ENCODE peak calls at places on chromosomes 6 and 20, in five cellular contexts. P is cardiac fibroblast, F is A549, B is occipital lobe, Z is stomach. O is an unnamed sample.

GRCh38 chr20:62067547-62068260 is 2.0 kb upstream of the TAF4 start:
- DNase-seq in P (no peak), Z (no peak), F (no peak), B (no peak), O (no peak)

GRCh38 chr6:133894795-133895401 is 6.0 kb downstream of the TCF21 start:
- DNase-seq in F (no peak), P (peak; percentile 85), B (no peak), Z (no peak), O (no peak)

GRCh38 chr6:33719326-33719987 is 8.0 kb upstream of the UQCC2 start:
- DNase-seq in P (no peak), F (no peak), B (no peak), Z (no peak), O (no peak)

GRCh38 chr20:40607927-40608326 is 81.1 kb downstream of the MAFB start:
- DNase-seq in B (no peak), Z (no peak), P (no peak), F (no peak), O (no peak)

GRCh38 chr20:5445611-5446010 is 128.9 kb upstream of the PROKR2 start:
- DNase-seq in Z (no peak), B (no peak), P (no peak), F (no peak), O (no peak)

GRCh38 chr6:1641391-1641790 is 31.7 kb downstream of the FOXC1 start:
- DNase-seq in F (no peak), Z (peak; percentile 87), B (no peak), P (no peak), O (peak; percentile 77)

GRCh38 chr20:34530342-34530741 is 14.1 kb downstream of the DYNLRB1 start:
- DNase-seq in Z (no peak), F (no peak), B (no peak), P (no peak), O (no peak)

GRCh38 chr6:89433637-89434499 is 916 bp downstream of the ANKRD6 start:
- DNase-seq in B (no peak), Z (peak; percentile 29), P (no peak), F (no peak), O (peak; percentile 57)

GRCh38 chr6:25462235-25462897 is 183.2 kb downstream of the CARMIL1 start:
- DNase-seq in P (no peak), F (no peak), B (no peak), Z (no peak), O (no peak)

GRCh38 chr20:10790013-10790412 is 116.2 kb upstream of the JAG1 start:
- DNase-seq in F (no peak), P (no peak), B (no peak), Z (no peak), O (peak; percentile 18)

GRCh38 chr6:41167173-41167963 is 4.5 kb upstream of the TREM2 start:
- DNase-seq in B (no peak), F (no peak), Z (no peak), P (peak; percentile 22), O (peak; percentile 13)

GRCh38 chr6:32614366-32615081 is 22.7 kb upstream of the HLA-DQA1 start:
- DNase-seq in B (no peak), F (no peak), P (no peak), Z (no peak), O (peak; percentile 68)

GRCh38 chr6:106084106-106084963 is 1.8 kb upstream of the PRDM1 start:
- DNase-seq in B (no peak), F (peak; percentile 42), Z (no peak), P (peak; percentile 91), O (peak; percentile 90)

GRCh38 chr6:106572436-106572835 is 56.9 kb downstream of the RTN4IP1 start:
- DNase-seq in F (no peak), B (no peak), P (no peak), Z (no peak), O (no peak)

GRCh38 chr6:132190097-132190814 is 211.0 kb downstream of the MOXD1 start:
- DNase-seq in B (no peak), P (peak; percentile 43), Z (no peak), F (no peak), O (peak; percentile 10)

GRCh38 chr6:108564178-108564577 is 3.5 kb downstream of the FOXO3 start:
- DNase-seq in Z (no peak), F (no peak), B (no peak), P (peak; percentile 97), O (peak; percentile 96)

GRCh38 chr6:30750379-30750668 is 6.0 kb upstream of the IER3 start:
- DNase-seq in P (no peak), F (no peak), B (no peak), Z (no peak), O (peak; percentile 36)

GRCh38 chr6:157613011-157613522 is 210.0 kb upstream of the SNX9 start:
- DNase-seq in B (no peak), Z (no peak), P (peak; percentile 91), F (peak; percentile 83), O (peak; percentile 49)

GRCh38 chr6:157688960-157689599 is 134.0 kb upstream of the SNX9 start:
- DNase-seq in F (peak; percentile 29), P (no peak), B (no peak), Z (peak; percentile 65), O (no peak)

GRCh38 chr6:125044066-125044465 is 81.8 kb downstream of the RNF217 start:
- DNase-seq in P (no peak), B (no peak), F (no peak), Z (no peak), O (no peak)

GRCh38 chr20:64101731-64102621 is 5.4 kb downstream of the NPBWR2 start:
- DNase-seq in B (no peak), P (no peak), F (peak; percentile 79), Z (peak; percentile 48), O (no peak)

GRCh38 chr6:2228392-2228791 is 17.0 kb downstream of the GMDS start:
- DNase-seq in F (no peak), P (no peak), Z (no peak), B (no peak), O (no peak)